ENCODE peak calls at places on chromosomes 6 and 20, in four cellular contexts. One of them, this sample, is unnamed.

GRCh38 chr20:48015943-48016723 is 230.9 kb upstream of the SULF2 start:
- DNase-seq in GM23248: peak
- DNase-seq in stimulated activated CD8-positive, alpha-beta memory T cell treated with anti-CD3 and anti-CD28 coated beads, Interleukin-15, amount 100 ng/mL, for 24 hours: no peak
- DNase-seq in H54: no peak
- DNase-seq in this sample: no peak

GRCh38 chr20:8385247-8385646 is 253.2 kb downstream of the PLCB1 start:
- DNase-seq in H54: no peak
- DNase-seq in stimulated activated CD8-positive, alpha-beta memory T cell treated with anti-CD3 and anti-CD28 coated beads, Interleukin-15, amount 100 ng/mL, for 24 hours: no peak
- DNase-seq in GM23248: peak
- DNase-seq in this sample: no peak

GRCh38 chr6:106477790-106478189 is 117.3 kb downstream of the CRYBG1 start:
- DNase-seq in H54: no peak
- DNase-seq in stimulated activated CD8-positive, alpha-beta memory T cell treated with anti-CD3 and anti-CD28 coated beads, Interleukin-15, amount 100 ng/mL, for 24 hours: no peak
- DNase-seq in GM23248: no peak
- DNase-seq in this sample: no peak

GRCh38 chr20:47400685-47401084 is 44.2 kb upstream of the ZMYND8 start:
- DNase-seq in H54: peak
- DNase-seq in GM23248: no peak
- DNase-seq in stimulated activated CD8-positive, alpha-beta memory T cell treated with anti-CD3 and anti-CD28 coated beads, Interleukin-15, amount 100 ng/mL, for 24 hours: no peak
- DNase-seq in this sample: no peak

GRCh38 chr20:22927537-22927936 is 107.6 kb upstream of the SSTR4 start:
- DNase-seq in GM23248: no peak
- DNase-seq in stimulated activated CD8-positive, alpha-beta memory T cell treated with anti-CD3 and anti-CD28 coated beads, Interleukin-15, amount 100 ng/mL, for 24 hours: no peak
- DNase-seq in H54: no peak
- DNase-seq in this sample: no peak

GRCh38 chr6:141105481-141105880 is 1027.2 kb upstream of the GJE1 start:
- DNase-seq in H54: no peak
- DNase-seq in stimulated activated CD8-positive, alpha-beta memory T cell treated with anti-CD3 and anti-CD28 coated beads, Interleukin-15, amount 100 ng/mL, for 24 hours: no peak
- DNase-seq in GM23248: peak
- DNase-seq in this sample: no peak

GRCh38 chr6:35310265-35310831 is 12.7 kb downstream of the DEF6 start:
- DNase-seq in H54: no peak
- DNase-seq in GM23248: no peak
- DNase-seq in stimulated activated CD8-positive, alpha-beta memory T cell treated with anti-CD3 and anti-CD28 coated beads, Interleukin-15, amount 100 ng/mL, for 24 hours: no peak
- DNase-seq in this sample: no peak

GRCh38 chr6:55046869-55047422 is 127.4 kb upstream of the HCRTR2 start:
- DNase-seq in GM23248: no peak
- DNase-seq in stimulated activated CD8-positive, alpha-beta memory T cell treated with anti-CD3 and anti-CD28 coated beads, Interleukin-15, amount 100 ng/mL, for 24 hours: no peak
- DNase-seq in H54: no peak
- DNase-seq in this sample: no peak

GRCh38 chr6:165805067-165805525 is 142.1 kb upstream of the PDE10A start:
- DNase-seq in GM23248: no peak
- DNase-seq in H54: no peak
- DNase-seq in stimulated activated CD8-positive, alpha-beta memory T cell treated with anti-CD3 and anti-CD28 coated beads, Interleukin-15, amount 100 ng/mL, for 24 hours: no peak
- DNase-seq in this sample: no peak

GRCh38 chr20:64244870-64245603 is 10.5 kb upstream of the PCMTD2 start:
- DNase-seq in GM23248: no peak
- DNase-seq in stimulated activated CD8-positive, alpha-beta memory T cell treated with anti-CD3 and anti-CD28 coated beads, Interleukin-15, amount 100 ng/mL, for 24 hours: no peak
- DNase-seq in H54: no peak
- DNase-seq in this sample: no peak

GRCh38 chr20:17643531-17644188 is 38.4 kb downstream of the RRBP1 start:
- DNase-seq in stimulated activated CD8-positive, alpha-beta memory T cell treated with anti-CD3 and anti-CD28 coated beads, Interleukin-15, amount 100 ng/mL, for 24 hours: no peak
- DNase-seq in H54: no peak
- DNase-seq in GM23248: no peak
- DNase-seq in this sample: no peak

GRCh38 chr20:47456952-47457724 is 44.5 kb upstream of the NCOA3 start:
- DNase-seq in GM23248: peak
- DNase-seq in stimulated activated CD8-positive, alpha-beta memory T cell treated with anti-CD3 and anti-CD28 coated beads, Interleukin-15, amount 100 ng/mL, for 24 hours: no peak
- DNase-seq in H54: peak
- DNase-seq in this sample: peak

GRCh38 chr20:55893031-55893430 is 112.3 kb downstream of the CBLN4 start:
- DNase-seq in stimulated activated CD8-positive, alpha-beta memory T cell treated with anti-CD3 and anti-CD28 coated beads, Interleukin-15, amount 100 ng/mL, for 24 hours: no peak
- DNase-seq in GM23248: peak
- DNase-seq in H54: no peak
- DNase-seq in this sample: peak

GRCh38 chr6:33212857-33213165 is 4.5 kb downstream of the RING1 start:
- DNase-seq in H54: no peak
- DNase-seq in stimulated activated CD8-positive, alpha-beta memory T cell treated with anti-CD3 and anti-CD28 coated beads, Interleukin-15, amount 100 ng/mL, for 24 hours: no peak
- DNase-seq in GM23248: peak
- DNase-seq in this sample: no peak

GRCh38 chr6:143039548-143039947 is 21.1 kb upstream of the AIG1 start:
- DNase-seq in stimulated activated CD8-positive, alpha-beta memory T cell treated with anti-CD3 and anti-CD28 coated beads, Interleukin-15, amount 100 ng/mL, for 24 hours: no peak
- DNase-seq in H54: no peak
- DNase-seq in GM23248: no peak
- DNase-seq in this sample: no peak

GRCh38 chr20:44247131-44247571 is at the start of gene GDAP1L1:
- DNase-seq in GM23248: peak
- DNase-seq in stimulated activated CD8-positive, alpha-beta memory T cell treated with anti-CD3 and anti-CD28 coated beads, Interleukin-15, amount 100 ng/mL, for 24 hours: no peak
- DNase-seq in H54: no peak
- DNase-seq in this sample: no peak

GRCh38 chr6:15520616-15521203 is 142.1 kb downstream of the DTNBP1 start:
- DNase-seq in stimulated activated CD8-positive, alpha-beta memory T cell treated with anti-CD3 and anti-CD28 coated beads, Interleukin-15, amount 100 ng/mL, for 24 hours: no peak
- DNase-seq in H54: no peak
- DNase-seq in GM23248: no peak
- DNase-seq in this sample: no peak

GRCh38 chr6:27228963-27229477 is 18.5 kb upstream of the PRSS16 start:
- DNase-seq in stimulated activated CD8-positive, alpha-beta memory T cell treated with anti-CD3 and anti-CD28 coated beads, Interleukin-15, amount 100 ng/mL, for 24 hours: no peak
- DNase-seq in H54: no peak
- DNase-seq in GM23248: no peak
- DNase-seq in this sample: no peak

GRCh38 chr6:46948699-46949098 is 27.0 kb upstream of the ADGRF5 start:
- DNase-seq in GM23248: no peak
- DNase-seq in H54: no peak
- DNase-seq in stimulated activated CD8-positive, alpha-beta memory T cell treated with anti-CD3 and anti-CD28 coated beads, Interleukin-15, amount 100 ng/mL, for 24 hours: no peak
- DNase-seq in this sample: no peak

GRCh38 chr20:49123982-49124381 is 64.2 kb downstream of the STAU1 start:
- DNase-seq in H54: no peak
- DNase-seq in GM23248: no peak
- DNase-seq in stimulated activated CD8-positive, alpha-beta memory T cell treated with anti-CD3 and anti-CD28 coated beads, Interleukin-15, amount 100 ng/mL, for 24 hours: no peak
- DNase-seq in this sample: no peak

GRCh38 chr20:49278036-49278816 is at the start of gene ZNFX1:
- DNase-seq in stimulated activated CD8-positive, alpha-beta memory T cell treated with anti-CD3 and anti-CD28 coated beads, Interleukin-15, amount 100 ng/mL, for 24 hours: peak
- DNase-seq in H54: peak
- DNase-seq in GM23248: peak
- DNase-seq in this sample: peak

GRCh38 chr6:163415176-163415619 is 680 bp downstream of the QKI start:
- DNase-seq in GM23248: no peak
- DNase-seq in stimulated activated CD8-positive, alpha-beta memory T cell treated with anti-CD3 and anti-CD28 coated beads, Interleukin-15, amount 100 ng/mL, for 24 hours: peak
- DNase-seq in H54: no peak
- DNase-seq in this sample: no peak

GRCh38 chr6:45422541-45423110 is 44.9 kb upstream of the SUPT3H start:
- DNase-seq in H54: no peak
- DNase-seq in stimulated activated CD8-positive, alpha-beta memory T cell treated with anti-CD3 and anti-CD28 coated beads, Interleukin-15, amount 100 ng/mL, for 24 hours: peak
- DNase-seq in GM23248: peak
- DNase-seq in this sample: no peak

GRCh38 chr6:4970739-4971395 is 33.0 kb downstream of the RPP40 start:
- DNase-seq in H54: no peak
- DNase-seq in stimulated activated CD8-positive, alpha-beta memory T cell treated with anti-CD3 and anti-CD28 coated beads, Interleukin-15, amount 100 ng/mL, for 24 hours: no peak
- DNase-seq in GM23248: no peak
- DNase-seq in this sample: no peak

GRCh38 chr6:108134213-108134973 is 31.4 kb upstream of the NR2E1 start:
- DNase-seq in GM23248: no peak
- DNase-seq in H54: no peak
- DNase-seq in stimulated activated CD8-positive, alpha-beta memory T cell treated with anti-CD3 and anti-CD28 coated beads, Interleukin-15, amount 100 ng/mL, for 24 hours: no peak
- DNase-seq in this sample: no peak

GRCh38 chr20:59149678-59150504 is 13.7 kb upstream of the ZNF831 start:
- DNase-seq in GM23248: no peak
- DNase-seq in stimulated activated CD8-positive, alpha-beta memory T cell treated with anti-CD3 and anti-CD28 coated beads, Interleukin-15, amount 100 ng/mL, for 24 hours: no peak
- DNase-seq in H54: no peak
- DNase-seq in this sample: no peak

GRCh38 chr6:14252271-14252850 is 134.8 kb downstream of the CD83 start:
- DNase-seq in H54: no peak
- DNase-seq in stimulated activated CD8-positive, alpha-beta memory T cell treated with anti-CD3 and anti-CD28 coated beads, Interleukin-15, amount 100 ng/mL, for 24 hours: no peak
- DNase-seq in GM23248: no peak
- DNase-seq in this sample: no peak

GRCh38 chr6:34491091-34491430 is 25.2 kb downstream of the PACSIN1 start:
- DNase-seq in GM23248: peak
- DNase-seq in stimulated activated CD8-positive, alpha-beta memory T cell treated with anti-CD3 and anti-CD28 coated beads, Interleukin-15, amount 100 ng/mL, for 24 hours: no peak
- DNase-seq in H54: no peak
- DNase-seq in this sample: no peak

GRCh38 chr6:13765570-13765969 is 48.8 kb downstream of the MCUR1 start:
- DNase-seq in H54: no peak
- DNase-seq in stimulated activated CD8-positive, alpha-beta memory T cell treated with anti-CD3 and anti-CD28 coated beads, Interleukin-15, amount 100 ng/mL, for 24 hours: no peak
- DNase-seq in GM23248: peak
- DNase-seq in this sample: no peak

GRCh38 chr6:98530732-98531131 is 303.6 kb upstream of the POU3F2 start:
- DNase-seq in stimulated activated CD8-positive, alpha-beta memory T cell treated with anti-CD3 and anti-CD28 coated beads, Interleukin-15, amount 100 ng/mL, for 24 hours: no peak
- DNase-seq in GM23248: no peak
- DNase-seq in H54: no peak
- DNase-seq in this sample: no peak

GRCh38 chr6:36928547-36928918 is 26.0 kb upstream of the PI16 start:
- DNase-seq in H54: no peak
- DNase-seq in GM23248: no peak
- DNase-seq in stimulated activated CD8-positive, alpha-beta memory T cell treated with anti-CD3 and anti-CD28 coated beads, Interleukin-15, amount 100 ng/mL, for 24 hours: no peak
- DNase-seq in this sample: no peak

GRCh38 chr20:23031346-23031745 is 3.8 kb upstream of the SSTR4 start:
- DNase-seq in H54: no peak
- DNase-seq in GM23248: no peak
- DNase-seq in stimulated activated CD8-positive, alpha-beta memory T cell treated with anti-CD3 and anti-CD28 coated beads, Interleukin-15, amount 100 ng/mL, for 24 hours: no peak
- DNase-seq in this sample: no peak

GRCh38 chr20:20364016-20364746 is 3.7 kb upstream of the INSM1 start:
- DNase-seq in GM23248: no peak
- DNase-seq in H54: no peak
- DNase-seq in stimulated activated CD8-positive, alpha-beta memory T cell treated with anti-CD3 and anti-CD28 coated beads, Interleukin-15, amount 100 ng/mL, for 24 hours: no peak
- DNase-seq in this sample: no peak

GRCh38 chr6:99359800-99360199 is 10.3 kb upstream of the FAXC start:
- DNase-seq in H54: no peak
- DNase-seq in GM23248: no peak
- DNase-seq in stimulated activated CD8-positive, alpha-beta memory T cell treated with anti-CD3 and anti-CD28 coated beads, Interleukin-15, amount 100 ng/mL, for 24 hours: no peak
- DNase-seq in this sample: no peak

GRCh38 chr6:139753198-139753861 is 378.9 kb upstream of the CITED2 start:
- DNase-seq in GM23248: peak
- DNase-seq in H54: no peak
- DNase-seq in stimulated activated CD8-positive, alpha-beta memory T cell treated with anti-CD3 and anti-CD28 coated beads, Interleukin-15, amount 100 ng/mL, for 24 hours: no peak
- DNase-seq in this sample: no peak